ENCODE peak calls at places on chromosomes 6 and 20, in nine cellular contexts. One of them, this sample, is unnamed.

GRCh38 chr6:170063851-170064617 is 226.8 kb downstream of the DLL1 start:
- DNase-seq in erythroblast: no peak
- DNase-seq in lung microvascular endothelial cell: no peak
- DNase-seq in GM19239: no peak
- DNase-seq in naive B cell: no peak
- DNase-seq in CD8-positive, alpha-beta T cell: no peak
- DNase-seq in germinal center: no peak
- DNase-seq in ecto neural progenitor cell: no peak
- DNase-seq in NCI-H774: no peak
- DNase-seq in this sample: peak; percentile 40

GRCh38 chr20:22465622-22466446 is 118.5 kb downstream of the FOXA2 start:
- DNase-seq in naive B cell: no peak
- DNase-seq in NCI-H774: no peak
- DNase-seq in CD8-positive, alpha-beta T cell: no peak
- DNase-seq in germinal center: no peak
- DNase-seq in erythroblast: no peak
- DNase-seq in lung microvascular endothelial cell: no peak
- DNase-seq in GM19239: no peak
- DNase-seq in ecto neural progenitor cell: no peak
- DNase-seq in this sample: no peak

GRCh38 chr20:52971498-52972189 is 514 bp upstream of the TSHZ2 start:
- DNase-seq in germinal center: no peak
- DNase-seq in erythroblast: no peak
- DNase-seq in lung microvascular endothelial cell: no peak
- DNase-seq in ecto neural progenitor cell: no peak
- DNase-seq in naive B cell: no peak
- DNase-seq in CD8-positive, alpha-beta T cell: no peak
- DNase-seq in GM19239: no peak
- DNase-seq in NCI-H774: no peak
- DNase-seq in this sample: no peak

GRCh38 chr6:84280030-84280429 is 52.6 kb upstream of the CEP162 start:
- DNase-seq in erythroblast: no peak
- DNase-seq in germinal center: no peak
- DNase-seq in ecto neural progenitor cell: no peak
- DNase-seq in GM19239: no peak
- DNase-seq in naive B cell: no peak
- DNase-seq in NCI-H774: no peak
- DNase-seq in CD8-positive, alpha-beta T cell: no peak
- DNase-seq in lung microvascular endothelial cell: no peak
- DNase-seq in this sample: no peak

GRCh38 chr6:3697609-3698008 is 53.9 kb downstream of the PXDC1 start:
- DNase-seq in erythroblast: no peak
- DNase-seq in germinal center: no peak
- DNase-seq in NCI-H774: no peak
- DNase-seq in GM19239: no peak
- DNase-seq in CD8-positive, alpha-beta T cell: no peak
- DNase-seq in naive B cell: no peak
- DNase-seq in ecto neural progenitor cell: no peak
- DNase-seq in lung microvascular endothelial cell: no peak
- DNase-seq in this sample: no peak

GRCh38 chr6:160014869-160015182 is 45.9 kb downstream of the IGF2R start:
- DNase-seq in GM19239: no peak
- DNase-seq in NCI-H774: no peak
- DNase-seq in CD8-positive, alpha-beta T cell: no peak
- DNase-seq in erythroblast: no peak
- DNase-seq in lung microvascular endothelial cell: no peak
- DNase-seq in naive B cell: no peak
- DNase-seq in germinal center: no peak
- DNase-seq in ecto neural progenitor cell: no peak
- DNase-seq in this sample: no peak

GRCh38 chr20:54643761-54644160 is 168.4 kb downstream of the DOK5 start:
- DNase-seq in naive B cell: no peak
- DNase-seq in ecto neural progenitor cell: no peak
- DNase-seq in NCI-H774: no peak
- DNase-seq in germinal center: no peak
- DNase-seq in erythroblast: no peak
- DNase-seq in lung microvascular endothelial cell: no peak
- DNase-seq in GM19239: no peak
- DNase-seq in CD8-positive, alpha-beta T cell: no peak
- DNase-seq in this sample: peak; percentile 53

GRCh38 chr20:40945754-40946451 is 82.7 kb upstream of the TOP1 start:
- DNase-seq in GM19239: no peak
- DNase-seq in lung microvascular endothelial cell: peak; percentile 53
- DNase-seq in ecto neural progenitor cell: peak; percentile 80
- DNase-seq in erythroblast: no peak
- DNase-seq in germinal center: peak; percentile 61
- DNase-seq in naive B cell: no peak
- DNase-seq in CD8-positive, alpha-beta T cell: no peak
- DNase-seq in NCI-H774: peak; percentile 2
- DNase-seq in this sample: peak; percentile 87

GRCh38 chr20:33701629-33702450 is 15.7 kb upstream of the E2F1 start:
- DNase-seq in germinal center: no peak
- DNase-seq in ecto neural progenitor cell: no peak
- DNase-seq in GM19239: no peak
- DNase-seq in erythroblast: no peak
- DNase-seq in naive B cell: no peak
- DNase-seq in lung microvascular endothelial cell: no peak
- DNase-seq in NCI-H774: no peak
- DNase-seq in CD8-positive, alpha-beta T cell: no peak
- DNase-seq in this sample: no peak

GRCh38 chr6:137571854-137572253 is 77.7 kb upstream of the OLIG3 start:
- DNase-seq in CD8-positive, alpha-beta T cell: peak; percentile 75
- DNase-seq in germinal center: peak; percentile 60
- DNase-seq in lung microvascular endothelial cell: peak; percentile 42
- DNase-seq in naive B cell: peak; percentile 35
- DNase-seq in erythroblast: peak; percentile 15
- DNase-seq in ecto neural progenitor cell: peak; percentile 53
- DNase-seq in NCI-H774: peak; percentile 38
- DNase-seq in GM19239: peak; percentile 28
- DNase-seq in this sample: no peak

GRCh38 chr6:26224940-26225847 is 138.0 kb downstream of the HFE start:
- DNase-seq in NCI-H774: no peak
- DNase-seq in GM19239: no peak
- DNase-seq in CD8-positive, alpha-beta T cell: no peak
- DNase-seq in naive B cell: no peak
- DNase-seq in germinal center: no peak
- DNase-seq in lung microvascular endothelial cell: peak; percentile 79
- DNase-seq in ecto neural progenitor cell: peak; percentile 84
- DNase-seq in erythroblast: peak; percentile 92
- DNase-seq in this sample: peak; percentile 92

GRCh38 chr6:139743629-139744028 is 369.2 kb upstream of the CITED2 start:
- DNase-seq in CD8-positive, alpha-beta T cell: no peak
- DNase-seq in germinal center: no peak
- DNase-seq in lung microvascular endothelial cell: peak; percentile 94
- DNase-seq in NCI-H774: no peak
- DNase-seq in erythroblast: no peak
- DNase-seq in naive B cell: no peak
- DNase-seq in ecto neural progenitor cell: no peak
- DNase-seq in GM19239: no peak
- DNase-seq in this sample: no peak

GRCh38 chr6:30818426-30818841 is 65.9 kb upstream of the DDR1 start:
- DNase-seq in ecto neural progenitor cell: no peak
- DNase-seq in naive B cell: no peak
- DNase-seq in NCI-H774: no peak
- DNase-seq in germinal center: no peak
- DNase-seq in GM19239: no peak
- DNase-seq in CD8-positive, alpha-beta T cell: no peak
- DNase-seq in lung microvascular endothelial cell: no peak
- DNase-seq in erythroblast: no peak
- DNase-seq in this sample: peak; percentile 81

GRCh38 chr6:137767931-137768690 is 98.9 kb upstream of the TNFAIP3 start:
- DNase-seq in germinal center: no peak
- DNase-seq in GM19239: no peak
- DNase-seq in naive B cell: peak; percentile 17
- DNase-seq in CD8-positive, alpha-beta T cell: no peak
- DNase-seq in ecto neural progenitor cell: no peak
- DNase-seq in erythroblast: no peak
- DNase-seq in NCI-H774: no peak
- DNase-seq in lung microvascular endothelial cell: no peak
- DNase-seq in this sample: no peak

GRCh38 chr6:136323431-136324112 is 33.9 kb upstream of the BCLAF1 start:
- DNase-seq in lung microvascular endothelial cell: no peak
- DNase-seq in ecto neural progenitor cell: no peak
- DNase-seq in erythroblast: no peak
- DNase-seq in NCI-H774: no peak
- DNase-seq in CD8-positive, alpha-beta T cell: no peak
- DNase-seq in germinal center: no peak
- DNase-seq in GM19239: no peak
- DNase-seq in naive B cell: no peak
- DNase-seq in this sample: no peak

GRCh38 chr6:35717449-35718353 is 19.1 kb upstream of the ARMC12 start:
- DNase-seq in naive B cell: no peak
- DNase-seq in CD8-positive, alpha-beta T cell: no peak
- DNase-seq in GM19239: no peak
- DNase-seq in NCI-H774: no peak
- DNase-seq in ecto neural progenitor cell: no peak
- DNase-seq in lung microvascular endothelial cell: no peak
- DNase-seq in erythroblast: no peak
- DNase-seq in germinal center: no peak
- DNase-seq in this sample: no peak

GRCh38 chr20:1474817-1475603 is 8.4 kb upstream of the NSFL1C start:
- DNase-seq in GM19239: no peak
- DNase-seq in naive B cell: no peak
- DNase-seq in NCI-H774: no peak
- DNase-seq in erythroblast: no peak
- DNase-seq in CD8-positive, alpha-beta T cell: no peak
- DNase-seq in lung microvascular endothelial cell: peak; percentile 27
- DNase-seq in germinal center: peak; percentile 17
- DNase-seq in ecto neural progenitor cell: no peak
- DNase-seq in this sample: no peak

GRCh38 chr6:89357390-89357789 is 4.9 kb upstream of the UBE2J1 start:
- DNase-seq in CD8-positive, alpha-beta T cell: no peak
- DNase-seq in lung microvascular endothelial cell: peak; percentile 37
- DNase-seq in NCI-H774: no peak
- DNase-seq in germinal center: peak; percentile 68
- DNase-seq in GM19239: no peak
- DNase-seq in naive B cell: peak; percentile 53
- DNase-seq in erythroblast: peak; percentile 8
- DNase-seq in ecto neural progenitor cell: no peak
- DNase-seq in this sample: no peak

GRCh38 chr6:89298680-89299450 is 16.2 kb downstream of the GABRR2 start:
- DNase-seq in lung microvascular endothelial cell: peak; percentile 36
- DNase-seq in ecto neural progenitor cell: no peak
- DNase-seq in naive B cell: no peak
- DNase-seq in GM19239: no peak
- DNase-seq in germinal center: no peak
- DNase-seq in erythroblast: no peak
- DNase-seq in NCI-H774: peak; percentile 21
- DNase-seq in CD8-positive, alpha-beta T cell: no peak
- DNase-seq in this sample: no peak

GRCh38 chr6:143603474-143603873 is 74.3 kb upstream of the PHACTR2 start:
- DNase-seq in NCI-H774: no peak
- DNase-seq in naive B cell: no peak
- DNase-seq in lung microvascular endothelial cell: no peak
- DNase-seq in erythroblast: no peak
- DNase-seq in CD8-positive, alpha-beta T cell: no peak
- DNase-seq in GM19239: no peak
- DNase-seq in ecto neural progenitor cell: no peak
- DNase-seq in germinal center: no peak
- DNase-seq in this sample: no peak

GRCh38 chr20:24363031-24363430 is 106.4 kb upstream of the SYNDIG1 start:
- DNase-seq in lung microvascular endothelial cell: no peak
- DNase-seq in ecto neural progenitor cell: no peak
- DNase-seq in NCI-H774: no peak
- DNase-seq in erythroblast: no peak
- DNase-seq in germinal center: no peak
- DNase-seq in CD8-positive, alpha-beta T cell: no peak
- DNase-seq in GM19239: no peak
- DNase-seq in naive B cell: no peak
- DNase-seq in this sample: no peak

GRCh38 chr6:33964387-33964786 is 160.6 kb upstream of the MLN start:
- DNase-seq in GM19239: no peak
- DNase-seq in naive B cell: no peak
- DNase-seq in ecto neural progenitor cell: no peak
- DNase-seq in lung microvascular endothelial cell: no peak
- DNase-seq in erythroblast: no peak
- DNase-seq in NCI-H774: no peak
- DNase-seq in CD8-positive, alpha-beta T cell: no peak
- DNase-seq in germinal center: no peak
- DNase-seq in this sample: no peak

GRCh38 chr6:125804264-125804663 is 13.5 kb downstream of the NCOA7 start:
- DNase-seq in lung microvascular endothelial cell: peak; percentile 34
- DNase-seq in NCI-H774: no peak
- DNase-seq in germinal center: no peak
- DNase-seq in erythroblast: no peak
- DNase-seq in ecto neural progenitor cell: no peak
- DNase-seq in CD8-positive, alpha-beta T cell: no peak
- DNase-seq in naive B cell: no peak
- DNase-seq in GM19239: no peak
- DNase-seq in this sample: no peak

GRCh38 chr20:25859649-25860530 is 163.2 kb upstream of the ZNF337 start:
- DNase-seq in NCI-H774: peak; percentile 39
- DNase-seq in naive B cell: peak; percentile 75
- DNase-seq in ecto neural progenitor cell: peak; percentile 87
- DNase-seq in CD8-positive, alpha-beta T cell: peak; percentile 73
- DNase-seq in lung microvascular endothelial cell: peak; percentile 83
- DNase-seq in GM19239: no peak
- DNase-seq in erythroblast: peak; percentile 31
- DNase-seq in germinal center: peak; percentile 55
- DNase-seq in this sample: peak; percentile 88

GRCh38 chr6:89956182-89956581 is 61.9 kb downstream of the GJA10 start:
- DNase-seq in NCI-H774: no peak
- DNase-seq in lung microvascular endothelial cell: no peak
- DNase-seq in erythroblast: no peak
- DNase-seq in ecto neural progenitor cell: no peak
- DNase-seq in GM19239: no peak
- DNase-seq in CD8-positive, alpha-beta T cell: no peak
- DNase-seq in germinal center: no peak
- DNase-seq in naive B cell: no peak
- DNase-seq in this sample: no peak

GRCh38 chr6:4644962-4645361 is 131.2 kb upstream of the CDYL start:
- DNase-seq in ecto neural progenitor cell: no peak
- DNase-seq in CD8-positive, alpha-beta T cell: no peak
- DNase-seq in germinal center: no peak
- DNase-seq in NCI-H774: no peak
- DNase-seq in GM19239: no peak
- DNase-seq in erythroblast: no peak
- DNase-seq in lung microvascular endothelial cell: peak; percentile 82
- DNase-seq in naive B cell: no peak
- DNase-seq in this sample: peak; percentile 83

GRCh38 chr6:141169419-141169818 is 963.3 kb upstream of the GJE1 start:
- DNase-seq in NCI-H774: no peak
- DNase-seq in ecto neural progenitor cell: no peak
- DNase-seq in CD8-positive, alpha-beta T cell: no peak
- DNase-seq in lung microvascular endothelial cell: no peak
- DNase-seq in erythroblast: no peak
- DNase-seq in GM19239: no peak
- DNase-seq in naive B cell: no peak
- DNase-seq in germinal center: no peak
- DNase-seq in this sample: no peak

GRCh38 chr6:74170118-74170517 is 474.1 kb downstream of the CD109 start:
- DNase-seq in GM19239: no peak
- DNase-seq in naive B cell: no peak
- DNase-seq in ecto neural progenitor cell: no peak
- DNase-seq in CD8-positive, alpha-beta T cell: no peak
- DNase-seq in germinal center: no peak
- DNase-seq in lung microvascular endothelial cell: no peak
- DNase-seq in erythroblast: no peak
- DNase-seq in NCI-H774: no peak
- DNase-seq in this sample: no peak

GRCh38 chr20:35171753-35172433 is at the start of gene PROCR:
- DNase-seq in NCI-H774: no peak
- DNase-seq in erythroblast: peak; percentile 44
- DNase-seq in naive B cell: no peak
- DNase-seq in germinal center: no peak
- DNase-seq in ecto neural progenitor cell: peak; percentile 69
- DNase-seq in CD8-positive, alpha-beta T cell: peak; percentile 56
- DNase-seq in lung microvascular endothelial cell: peak; percentile 23
- DNase-seq in GM19239: no peak
- DNase-seq in this sample: peak; percentile 92

GRCh38 chr6:16514249-16514648 is 247.0 kb downstream of the ATXN1 start:
- DNase-seq in CD8-positive, alpha-beta T cell: no peak
- DNase-seq in NCI-H774: no peak
- DNase-seq in GM19239: no peak
- DNase-seq in erythroblast: peak; percentile 41
- DNase-seq in lung microvascular endothelial cell: peak; percentile 51
- DNase-seq in germinal center: peak; percentile 36
- DNase-seq in ecto neural progenitor cell: no peak
- DNase-seq in naive B cell: no peak
- DNase-seq in this sample: peak; percentile 63

GRCh38 chr6:641225-641985 is 15.5 kb downstream of the HUS1B start:
- DNase-seq in CD8-positive, alpha-beta T cell: no peak
- DNase-seq in erythroblast: no peak
- DNase-seq in GM19239: no peak
- DNase-seq in NCI-H774: no peak
- DNase-seq in lung microvascular endothelial cell: no peak
- DNase-seq in naive B cell: no peak
- DNase-seq in ecto neural progenitor cell: no peak
- DNase-seq in germinal center: no peak
- DNase-seq in this sample: no peak

This sample was measured in islet precursor cell.